ENCODE peak calls at places on chromosomes 16 and 17, in six cellular contexts. G is H1, T is mesenchymal stem cell, R is trophoblast cell, N is neuronal stem cell, P is mesendoderm. J is an unnamed sample. For H3K36me3, the result is how much of the 10 kb centered on the place peaks cover.

GRCh38 chr17:7747586-7747985 is 30.0 kb downstream of the DNAH2 start:
- DNase-seq in G (no peak), T (peak), R (peak), N (no peak), P (peak), J (peak)

GRCh38 chr16:87127061-87127765 is 190.0 kb downstream of the C16orf95 start:
- DNase-seq in G (no peak), T (peak), R (peak), N (no peak), P (peak), J (peak)

GRCh38 chr16:89096768-89097527 is 3.3 kb downstream of the ACSF3 start:
- DNase-seq in G (no peak), T (no peak), R (no peak), N (no peak), P (no peak), J (peak)

GRCh38 chr16:85659805-85660511 is 28.8 kb downstream of the GINS2 start:
- DNase-seq in G (peak), T (peak), R (no peak), N (peak), P (peak), J (peak)

GRCh38 chr17:47898246-47898645 is 2.2 kb downstream of the SP2 start:
- DNase-seq in G (no peak), T (no peak), R (no peak), N (no peak), P (no peak), J (no peak)

GRCh38 chr16:31143036-31143888 is 6.6 kb downstream of the PRSS36 start:
- DNase-seq in G (no peak), T (no peak), R (no peak), N (no peak), P (no peak), J (no peak)

GRCh38 chr16:9384141-9384540 is 292.7 kb downstream of the HAPSTR1 start:
- DNase-seq in G (no peak), T (no peak), R (no peak), N (no peak), P (no peak), J (no peak)

GRCh38 chr16:84193480-84193879 is 2.5 kb downstream of the ADAD2 start:
- DNase-seq in G (no peak), T (no peak), R (no peak), N (no peak), P (no peak), J (no peak)

GRCh38 chr17:50117202-50118040 is 12.5 kb downstream of the SAMD14 start:
- DNase-seq in G (no peak), T (peak), R (no peak), N (no peak), P (peak), J (peak)

GRCh38 chr16:50372611-50373344 is 4.0 kb upstream of the BRD7 start:
- DNase-seq in G (no peak), T (peak), R (no peak), N (no peak), P (no peak), J (peak)

GRCh38 chr16:4686497-4687210 is 6.7 kb upstream of the NUDT16L1 start:
- DNase-seq in G (no peak), T (no peak), R (no peak), N (no peak), P (no peak), J (no peak)

GRCh38 chr16:19123535-19124178 is 9.9 kb downstream of the ITPRIPL2 start:
- DNase-seq in G (no peak), T (no peak), R (no peak), N (no peak), P (no peak), J (no peak)

GRCh38 chr16:67447508-67448076 is 16.7 kb downstream of the HSD11B2 start:
- DNase-seq in G (no peak), T (peak), R (peak), N (no peak), P (no peak), J (peak)

GRCh38 chr16:24977673-24978065 is 37.5 kb downstream of the ARHGAP17 start:
- DNase-seq in G (no peak), T (peak), R (no peak), N (no peak), P (peak), J (peak)

GRCh38 chr17:67376509-67376891 is 581 bp upstream of the PITPNC1 start:
- DNase-seq in G (no peak), T (peak), R (no peak), N (no peak), P (no peak), J (peak)

GRCh38 chr16:75599452-75600277 is 23.4 kb downstream of the ADAT1 start:
- DNase-seq in G (no peak), T (no peak), R (no peak), N (no peak), P (no peak), J (peak)

GRCh38 chr17:69448431-69449102 is 34.1 kb downstream of the MAP2K6 start:
- DNase-seq in G (peak), T (peak), R (no peak), N (peak), P (peak), J (no peak)

GRCh38 chr17:12963505-12963904 is 54.3 kb downstream of the ELAC2 start:
- DNase-seq in G (no peak), T (no peak), R (no peak), N (no peak), P (no peak), J (no peak)

GRCh38 chr17:17811381-17812210 is 25.2 kb downstream of the SREBF1 start:
- DNase-seq in G (no peak), T (peak), R (no peak), N (no peak), P (peak), J (no peak)

GRCh38 chr17:77602883-77603640 is 355.4 kb upstream of the TNRC6C start:
- DNase-seq in G (no peak), T (no peak), R (no peak), N (no peak), P (no peak), J (no peak)

GRCh38 chr16:31357324-31358156 is 2.6 kb downstream of the ITGAX start:
- DNase-seq in G (no peak), T (no peak), R (no peak), N (no peak), P (no peak), J (no peak)

GRCh38 chr16:28951410-28951943 is 740 bp downstream of the NFATC2IP start:
- DNase-seq in G (no peak), T (no peak), R (no peak), N (no peak), P (peak), J (no peak)

GRCh38 chr16:78154729-78155461 is 55.4 kb downstream of the WWOX start:
- DNase-seq in G (no peak), T (no peak), R (no peak), N (no peak), P (no peak), J (no peak)
- H2BK5ac ChIP-seq in G (no peak), T (no peak), R (no peak), N (no peak), P (no peak), J (no peak)

DNA sequence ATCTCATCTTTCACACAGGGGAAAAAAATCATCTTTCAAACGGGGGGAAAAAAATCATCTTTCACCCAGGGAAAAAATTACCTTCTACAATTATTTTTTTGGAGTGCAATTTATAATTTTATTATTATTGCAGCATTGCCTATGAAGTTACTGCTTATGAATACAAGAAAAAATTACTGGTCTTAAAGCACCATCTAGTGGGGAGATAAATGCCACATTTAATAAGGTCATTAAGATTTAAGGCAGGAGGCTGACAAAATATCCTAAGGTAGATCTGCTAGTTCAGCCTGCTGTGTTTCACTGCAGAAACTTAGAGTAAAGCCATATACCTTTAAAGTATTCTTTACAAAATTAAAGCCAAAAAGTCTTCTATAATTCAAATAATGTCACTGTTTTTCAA is 13.7 kb downstream of the SHCBP1 start:
- DNase-seq in G (no peak), T (peak), R (no peak), N (no peak), P (peak), J (peak)
- H3K36me3 ChIP-seq in G (under half), T (under half), R (under half), N (under half), P (under half), J (under half)

DNA sequence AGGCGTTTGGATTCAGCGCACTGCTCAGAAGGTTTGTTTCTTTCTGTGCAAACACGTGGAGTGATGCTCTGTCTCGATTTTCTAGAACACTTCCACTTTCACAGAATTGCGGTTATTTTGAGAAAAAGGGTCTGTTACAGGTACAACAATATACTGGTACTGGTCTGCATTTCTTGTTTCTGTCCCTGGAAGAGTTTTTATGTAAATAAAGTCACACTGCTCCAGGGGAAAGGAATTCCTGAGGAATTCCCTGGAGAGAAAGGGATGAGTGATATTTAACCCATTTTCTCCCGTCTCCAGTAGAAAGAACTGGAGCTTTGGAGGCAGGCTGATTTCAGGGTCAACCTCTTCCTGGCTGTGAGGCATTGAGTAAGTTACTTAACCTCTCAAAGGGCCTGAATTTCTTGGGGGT is 16.2 kb upstream of the RMI2 start:
- DNase-seq in G (no peak), T (peak), R (no peak), N (no peak), P (peak), J (peak)
- H2BK5ac ChIP-seq in G (peak), T (peak), R (peak), N (peak), P (peak), J (peak)

GRCh38 chr16:57216968-57217367 is 28.1 kb upstream of the ARL2BP start:
- DNase-seq in G (no peak), T (no peak), R (no peak), N (no peak), P (no peak), J (no peak)
- H3K36me3 ChIP-seq in G (under half), T (under half), R (under half), N (under half), P (under half), J (half or more)

DNA sequence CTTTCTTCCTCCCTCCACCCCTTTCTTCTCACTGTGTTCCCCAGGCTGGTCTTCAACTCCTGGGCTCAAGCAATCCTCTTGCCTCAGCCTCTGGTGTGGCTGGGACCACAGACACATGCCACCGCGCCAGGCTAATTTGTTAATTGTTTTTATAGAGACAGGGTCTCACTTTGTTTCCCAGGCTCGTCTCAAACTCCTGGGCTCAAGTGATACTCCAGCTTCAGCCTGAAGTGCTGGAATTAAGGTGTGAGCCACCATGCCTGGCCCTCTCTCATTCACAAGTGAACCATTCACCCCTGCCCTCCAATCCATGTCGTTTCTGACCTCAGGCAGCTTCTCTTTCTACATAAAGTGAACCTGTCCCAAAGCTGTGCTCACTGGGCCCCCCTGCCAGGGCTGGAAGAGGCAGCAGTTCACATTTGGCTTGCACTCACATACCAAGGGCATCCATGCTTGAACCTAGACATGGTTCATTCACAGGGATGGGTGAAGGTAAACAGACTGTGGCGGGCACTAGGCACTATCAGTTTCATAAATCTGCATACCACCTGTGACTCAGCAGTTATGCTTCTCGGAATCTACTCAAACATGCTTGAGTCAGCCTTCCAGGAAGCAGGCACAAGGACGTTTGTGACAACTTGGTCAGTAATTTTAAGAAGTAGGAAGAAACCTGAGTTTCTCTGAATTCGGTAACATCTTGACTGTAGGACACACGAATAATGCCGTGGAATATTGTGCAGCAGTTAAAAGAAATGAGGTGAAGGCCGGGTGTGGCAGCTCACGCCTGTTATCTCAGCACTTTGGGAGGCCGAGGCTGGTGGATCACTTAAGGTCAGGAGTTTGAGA is 6.0 kb upstream of the RNF213 start:
- DNase-seq in G (no peak), T (peak), R (peak), N (no peak), P (peak), J (peak)
- H2BK5ac ChIP-seq in G (peak), T (peak), R (peak), N (no peak), P (peak), J (peak)